ENCODE peak calls at places on chromosome 19, in four cellular contexts. O is thoracic aorta, A is astrocyte of the hippocampus, J is NCI-H1105. S is an unnamed sample.

GRCh38 chr19:14400913-14401312 is 18.2 kb downstream of the DDX39A start:
- DNase-seq in O (no peak), A (peak; percentile 85), J (no peak), S (no peak)

GRCh38 chr19:34041922-34042521 is 130.3 kb upstream of the LSM14A start:
- DNase-seq in O (peak; percentile 9), J (no peak), A (peak; percentile 46), S (no peak)

GRCh38 chr19:55440411-55441105 is 2.5 kb downstream of the SHISA7 start:
- DNase-seq in O (no peak), A (no peak), J (no peak), S (no peak)

GRCh38 chr19:38869836-38870607 is 8.1 kb downstream of the RINL start:
- DNase-seq in O (no peak), A (peak; percentile 80), J (peak; percentile 22), S (no peak)

GRCh38 chr19:18074192-18074591 is 12.5 kb downstream of the IL12RB1 start:
- DNase-seq in O (no peak), A (no peak), J (no peak), S (no peak)

GRCh38 chr19:21668072-21668471 is 99.3 kb downstream of the ZNF100 start:
- DNase-seq in A (no peak), J (no peak), O (no peak), S (no peak)

GRCh38 chr19:18636969-18637629 is at the start of gene KLHL26:
- DNase-seq in O (no peak), A (no peak), J (no peak), S (no peak)

GRCh38 chr19:47239610-47240296 is 8.8 kb upstream of the BBC3 start:
- DNase-seq in O (no peak), J (peak; percentile 89), A (peak; percentile 95), S (peak; percentile 31)

GRCh38 chr19:40512473-40513344 is 45.9 kb downstream of the SPTBN4 start:
- DNase-seq in J (peak; percentile 50), A (peak; percentile 64), O (no peak), S (no peak)

GRCh38 chr19:47699360-47699917 is 13.8 kb upstream of the EHD2 start:
- DNase-seq in A (peak; percentile 64), O (no peak), J (no peak), S (no peak)

GRCh38 chr19:40322271-40322610 is 26.0 kb downstream of the C19orf47 start:
- DNase-seq in A (no peak), J (no peak), O (no peak), S (no peak)

GRCh38 chr19:4972509-4973230 is 3.8 kb downstream of the KDM4B start:
- DNase-seq in A (peak; percentile 49), O (no peak), J (no peak), S (no peak)

GRCh38 chr19:5434351-5434917 is 20.8 kb upstream of the ZNRF4 start:
- DNase-seq in A (no peak), J (no peak), O (no peak), S (no peak)

GRCh38 chr19:33129901-33130300 is 2.0 kb upstream of the WDR88 start:
- DNase-seq in J (no peak), A (no peak), O (no peak), S (no peak)

GRCh38 chr19:32404213-32404938 is 1.2 kb upstream of the DPY19L3 start:
- DNase-seq in A (no peak), O (no peak), J (no peak), S (no peak)

GRCh38 chr19:57348136-57348535 is 2.9 kb upstream of the ZNF304 start:
- DNase-seq in J (no peak), O (no peak), A (no peak), S (no peak)

GRCh38 chr19:48962029-48962848 is 2.9 kb upstream of the FTL start:
- DNase-seq in A (peak; percentile 42), O (no peak), J (no peak), S (no peak)

GRCh38 chr19:14248578-14249011 is 42.6 kb upstream of the ADGRL1 start:
- DNase-seq in A (peak; percentile 88), O (no peak), J (peak; percentile 93), S (peak; percentile 50)

GRCh38 chr19:32830231-32831014 is 39.1 kb downstream of the SLC7A9 start:
- DNase-seq in A (peak; percentile 87), J (no peak), O (no peak), S (no peak)

GRCh38 chr19:58356971-58357797 is 3.9 kb upstream of the A1BG start:
- DNase-seq in J (no peak), O (no peak), A (peak; percentile 12), S (no peak)

GRCh38 chr19:55602104-55603001 is 2.3 kb downstream of the ZNF524 start:
- DNase-seq in O (no peak), J (no peak), A (no peak), S (no peak)

GRCh38 chr19:3176715-3177501 is 1.7 kb upstream of the S1PR4 start:
- DNase-seq in A (peak; percentile 64), O (no peak), J (no peak), S (no peak)

GRCh38 chr19:46674416-46675178 is 13.6 kb upstream of the DACT3 start:
- DNase-seq in J (no peak), O (no peak), A (peak; percentile 22), S (no peak)

GRCh38 chr19:56601375-56601774 is 6.3 kb downstream of the ZNF71 start:
- DNase-seq in O (no peak), J (no peak), A (peak; percentile 31), S (no peak)

GRCh38 chr19:36054119-36054732 is at the start of gene THAP8:
- DNase-seq in J (peak; percentile 99), O (peak; percentile 99), A (peak; percentile 100), S (peak; percentile 96)

GRCh38 chr19:32246032-32246431 is 99.4 kb upstream of the ZNF507 start:
- DNase-seq in O (no peak), J (no peak), A (no peak), S (no peak)

GRCh38 chr19:39155741-39156140 is 30.2 kb downstream of the PAK4 start:
- DNase-seq in J (no peak), A (no peak), O (no peak), S (no peak)

GRCh38 chr19:11984986-11985385 is 20.1 kb downstream of the ZNF763 start:
- DNase-seq in A (no peak), O (no peak), J (peak; percentile 11), S (no peak)

GRCh38 chr19:13060233-13060963 is 42.3 kb downstream of the LYL1 start:
- DNase-seq in J (no peak), O (no peak), A (peak; percentile 48), S (no peak)

GRCh38 chr19:28727835-28728159 is 485.2 kb downstream of the UQCRFS1 start:
- DNase-seq in A (no peak), O (no peak), J (no peak), S (no peak)

GRCh38 chr19:38557205-38557799 is 60.5 kb downstream of the MAP4K1 start:
- DNase-seq in O (no peak), J (no peak), A (no peak), S (no peak)

GRCh38 chr19:30479231-30479630 is 107.0 kb downstream of the ZNF536 start:
- DNase-seq in A (no peak), J (no peak), O (no peak), S (no peak)

GRCh38 chr19:17796013-17796837 is 1.3 kb downstream of the B3GNT3 start:
- DNase-seq in A (no peak), J (no peak), O (no peak), S (no peak)

GRCh38 chr19:703651-704446 is 4.9 kb upstream of the PALM start:
- DNase-seq in A (peak; percentile 54), O (peak; percentile 29), J (no peak), S (no peak)